ENCODE peak calls at places on chromosomes 16 and 17, in seven cellular contexts. One of them, this sample, is unnamed.

GRCh38 chr17:74201250-74201649 is 2.2 kb upstream of the RPL38 start:
- DNase-seq in stimulated activated CD4-positive, alpha-beta T cell treated with anti-CD3 and anti-CD28 coated beads, Interleukin-12 subunit alpha, Interleukin-12 subunit beta, amount 100 ng/mL, for 4 hours: no peak
- DNase-seq in central memory CD8-positive, alpha-beta T cell: no peak
- DNase-seq in COLO829: no peak
- DNase-seq in CD8-positive, alpha-beta T cell: no peak
- DNase-seq in Kasumi-1: peak
- DNase-seq in NCI-H1092 treated with DMSO at 0.1 percent for 48 hours: peak
- DNase-seq in this sample: no peak

GRCh38 chr17:5097101-5097834 is 14.4 kb downstream of the ZNF232 start:
- DNase-seq in stimulated activated CD4-positive, alpha-beta T cell treated with anti-CD3 and anti-CD28 coated beads, Interleukin-12 subunit alpha, Interleukin-12 subunit beta, amount 100 ng/mL, for 4 hours: peak
- DNase-seq in central memory CD8-positive, alpha-beta T cell: no peak
- DNase-seq in COLO829: no peak
- DNase-seq in CD8-positive, alpha-beta T cell: peak
- DNase-seq in Kasumi-1: no peak
- DNase-seq in NCI-H1092 treated with DMSO at 0.1 percent for 48 hours: peak
- DNase-seq in this sample: no peak

GRCh38 chr16:11612110-11612981 is 25.6 kb upstream of the LITAF start:
- DNase-seq in stimulated activated CD4-positive, alpha-beta T cell treated with anti-CD3 and anti-CD28 coated beads, Interleukin-12 subunit alpha, Interleukin-12 subunit beta, amount 100 ng/mL, for 4 hours: no peak
- DNase-seq in central memory CD8-positive, alpha-beta T cell: no peak
- DNase-seq in COLO829: no peak
- DNase-seq in CD8-positive, alpha-beta T cell: no peak
- DNase-seq in Kasumi-1: no peak
- DNase-seq in NCI-H1092 treated with DMSO at 0.1 percent for 48 hours: no peak
- DNase-seq in this sample: no peak

GRCh38 chr17:50638851-50639767 is 4.4 kb downstream of the ABCC3 start:
- DNase-seq in stimulated activated CD4-positive, alpha-beta T cell treated with anti-CD3 and anti-CD28 coated beads, Interleukin-12 subunit alpha, Interleukin-12 subunit beta, amount 100 ng/mL, for 4 hours: no peak
- DNase-seq in central memory CD8-positive, alpha-beta T cell: no peak
- DNase-seq in COLO829: peak
- DNase-seq in CD8-positive, alpha-beta T cell: no peak
- DNase-seq in Kasumi-1: peak
- DNase-seq in NCI-H1092 treated with DMSO at 0.1 percent for 48 hours: peak
- DNase-seq in this sample: peak

GRCh38 chr16:495127-495748 is 32.3 kb upstream of the CAPN15 start:
- DNase-seq in stimulated activated CD4-positive, alpha-beta T cell treated with anti-CD3 and anti-CD28 coated beads, Interleukin-12 subunit alpha, Interleukin-12 subunit beta, amount 100 ng/mL, for 4 hours: peak
- DNase-seq in central memory CD8-positive, alpha-beta T cell: no peak
- DNase-seq in COLO829: peak
- DNase-seq in CD8-positive, alpha-beta T cell: no peak
- DNase-seq in Kasumi-1: peak
- DNase-seq in NCI-H1092 treated with DMSO at 0.1 percent for 48 hours: peak
- DNase-seq in this sample: peak

GRCh38 chr17:72765357-72766153 is 326.9 kb downstream of the SLC39A11 start:
- DNase-seq in stimulated activated CD4-positive, alpha-beta T cell treated with anti-CD3 and anti-CD28 coated beads, Interleukin-12 subunit alpha, Interleukin-12 subunit beta, amount 100 ng/mL, for 4 hours: no peak
- DNase-seq in central memory CD8-positive, alpha-beta T cell: no peak
- DNase-seq in COLO829: no peak
- DNase-seq in CD8-positive, alpha-beta T cell: no peak
- DNase-seq in Kasumi-1: no peak
- DNase-seq in NCI-H1092 treated with DMSO at 0.1 percent for 48 hours: no peak
- DNase-seq in this sample: no peak

GRCh38 chr17:3954921-3955320 is 9.3 kb downstream of the ATP2A3 start:
- DNase-seq in stimulated activated CD4-positive, alpha-beta T cell treated with anti-CD3 and anti-CD28 coated beads, Interleukin-12 subunit alpha, Interleukin-12 subunit beta, amount 100 ng/mL, for 4 hours: no peak
- DNase-seq in central memory CD8-positive, alpha-beta T cell: no peak
- DNase-seq in COLO829: no peak
- DNase-seq in CD8-positive, alpha-beta T cell: no peak
- DNase-seq in Kasumi-1: no peak
- DNase-seq in NCI-H1092 treated with DMSO at 0.1 percent for 48 hours: no peak
- DNase-seq in this sample: no peak

GRCh38 chr17:79672496-79672895 is 58.2 kb upstream of the ENPP7 start:
- DNase-seq in stimulated activated CD4-positive, alpha-beta T cell treated with anti-CD3 and anti-CD28 coated beads, Interleukin-12 subunit alpha, Interleukin-12 subunit beta, amount 100 ng/mL, for 4 hours: no peak
- DNase-seq in central memory CD8-positive, alpha-beta T cell: no peak
- DNase-seq in COLO829: no peak
- DNase-seq in CD8-positive, alpha-beta T cell: no peak
- DNase-seq in Kasumi-1: no peak
- DNase-seq in NCI-H1092 treated with DMSO at 0.1 percent for 48 hours: no peak
- DNase-seq in this sample: no peak

GRCh38 chr17:41906465-41907184 is 12.1 kb downstream of the ACLY start:
- DNase-seq in stimulated activated CD4-positive, alpha-beta T cell treated with anti-CD3 and anti-CD28 coated beads, Interleukin-12 subunit alpha, Interleukin-12 subunit beta, amount 100 ng/mL, for 4 hours: no peak
- DNase-seq in central memory CD8-positive, alpha-beta T cell: no peak
- DNase-seq in COLO829: no peak
- DNase-seq in CD8-positive, alpha-beta T cell: no peak
- DNase-seq in Kasumi-1: no peak
- DNase-seq in NCI-H1092 treated with DMSO at 0.1 percent for 48 hours: no peak
- DNase-seq in this sample: no peak

GRCh38 chr17:6756425-6757012 is 673 bp downstream of the XAF1 start:
- DNase-seq in stimulated activated CD4-positive, alpha-beta T cell treated with anti-CD3 and anti-CD28 coated beads, Interleukin-12 subunit alpha, Interleukin-12 subunit beta, amount 100 ng/mL, for 4 hours: no peak
- DNase-seq in central memory CD8-positive, alpha-beta T cell: no peak
- DNase-seq in COLO829: no peak
- DNase-seq in CD8-positive, alpha-beta T cell: no peak
- DNase-seq in Kasumi-1: no peak
- DNase-seq in NCI-H1092 treated with DMSO at 0.1 percent for 48 hours: no peak
- DNase-seq in this sample: no peak

GRCh38 chr17:80382956-80383355 is 32.0 kb upstream of the ENDOV start:
- DNase-seq in stimulated activated CD4-positive, alpha-beta T cell treated with anti-CD3 and anti-CD28 coated beads, Interleukin-12 subunit alpha, Interleukin-12 subunit beta, amount 100 ng/mL, for 4 hours: no peak
- DNase-seq in central memory CD8-positive, alpha-beta T cell: no peak
- DNase-seq in COLO829: no peak
- DNase-seq in CD8-positive, alpha-beta T cell: no peak
- DNase-seq in Kasumi-1: no peak
- DNase-seq in NCI-H1092 treated with DMSO at 0.1 percent for 48 hours: no peak
- DNase-seq in this sample: no peak

This sample was measured in SK-MEL-5.